ENCODE peak calls at places on chromosomes 6 and 20, in five cellular contexts. H is sigmoid colon, J is H1, Y is stomach, K is transverse colon. I is an unnamed sample.

GRCh38 chr6:142794424-142794823 is 150.6 kb downstream of the HIVEP2 start:
- DNase-seq in H (no peak), J (no peak), Y (no peak), K (no peak), I (no peak)

GRCh38 chr6:73309534-73309783 is 44.6 kb downstream of the DPPA5 start:
- DNase-seq in H (no peak), J (no peak), Y (no peak), K (no peak), I (no peak)

GRCh38 chr6:148760568-148761531 is 14.0 kb downstream of the UST start:
- DNase-seq in H (peak), J (no peak), Y (peak), K (peak), I (peak)

GRCh38 chr20:49028684-49029083 is 17.4 kb upstream of the CSE1L start:
- DNase-seq in H (no peak), J (no peak), Y (no peak), K (no peak), I (no peak)

GRCh38 chr6:95249176-95249575 is 328.2 kb upstream of the MANEA start:
- DNase-seq in H (no peak), J (no peak), Y (no peak), K (no peak), I (no peak)

GRCh38 chr6:70299456-70299855 is 3.4 kb downstream of the COL9A1 start:
- DNase-seq in H (no peak), J (no peak), Y (no peak), K (no peak), I (no peak)

GRCh38 chr6:149266659-149267058 is 50.9 kb upstream of the TAB2 start:
- DNase-seq in H (no peak), J (no peak), Y (no peak), K (no peak), I (no peak)

GRCh38 chr6:81696505-81696904 is 56.0 kb downstream of the TENT5A start:
- DNase-seq in H (no peak), J (no peak), Y (peak), K (no peak), I (no peak)

GRCh38 chr6:125950293-125950692 is 6.3 kb upstream of the HINT3 start:
- DNase-seq in H (no peak), J (no peak), Y (no peak), K (no peak), I (no peak)

GRCh38 chr20:49367113-49367512 is 89.3 kb upstream of the ZNFX1 start:
- DNase-seq in H (no peak), J (no peak), Y (no peak), K (no peak), I (no peak)

GRCh38 chr6:136550330-136551071 is at the start of gene MAP7:
- DNase-seq in H (peak), J (peak), Y (peak), K (peak), I (no peak)

GRCh38 chr6:27575594-27576361 is 102.9 kb upstream of the ZNF184 start:
- DNase-seq in H (no peak), J (no peak), Y (no peak), K (no peak), I (no peak)

GRCh38 chr20:45685896-45686295 is 15.9 kb upstream of the WFDC11 start:
- DNase-seq in H (no peak), J (peak), Y (no peak), K (no peak), I (no peak)

GRCh38 chr6:56655996-56656395 is 13.3 kb upstream of the DST start:
- DNase-seq in H (no peak), J (no peak), Y (no peak), K (no peak), I (no peak)

GRCh38 chr6:140538926-140539325 is 1164.5 kb upstream of the CITED2 start:
- DNase-seq in H (no peak), J (no peak), Y (no peak), K (no peak), I (no peak)

GRCh38 chr6:46655803-46656202 is 3.0 kb downstream of the SLC25A27 start:
- DNase-seq in H (no peak), J (no peak), Y (no peak), K (no peak), I (no peak)

GRCh38 chr20:53480913-53481312 is 112.7 kb downstream of the ZNF217 start:
- DNase-seq in H (no peak), J (no peak), Y (no peak), K (no peak), I (no peak)

GRCh38 chr6:134517863-134518262 is 200.0 kb upstream of the SGK1 start:
- DNase-seq in H (no peak), J (no peak), Y (no peak), K (no peak), I (no peak)

GRCh38 chr20:21971436-21971835 is 266.0 kb downstream of the PAX1 start:
- DNase-seq in H (no peak), J (no peak), Y (no peak), K (no peak), I (no peak)

GRCh38 chr20:63014287-63014686 is 7.5 kb upstream of the BHLHE23 start:
- DNase-seq in H (no peak), J (no peak), Y (no peak), K (no peak), I (no peak)

GRCh38 chr6:139713911-139714527 is 339.6 kb upstream of the CITED2 start:
- DNase-seq in H (no peak), J (no peak), Y (no peak), K (no peak), I (no peak)

GRCh38 chr6:145643760-145644159 is 91.6 kb downstream of the EPM2A start:
- DNase-seq in H (no peak), J (no peak), Y (no peak), K (no peak), I (no peak)

GRCh38 chr6:63372951-63373533 is 53.3 kb upstream of the LGSN start:
- DNase-seq in H (no peak), J (no peak), Y (no peak), K (no peak), I (no peak)

GRCh38 chr6:130620338-130620781 is 206.8 kb upstream of the SMLR1 start:
- DNase-seq in H (no peak), J (no peak), Y (no peak), K (no peak), I (no peak)

GRCh38 chr20:50450961-50451752 is 59.0 kb upstream of the PTPN1 start:
- DNase-seq in H (peak), J (no peak), Y (peak), K (peak), I (no peak)

GRCh38 chr6:82032444-82032843 is 215.1 kb downstream of the IBTK start:
- DNase-seq in H (no peak), J (no peak), Y (no peak), K (no peak), I (no peak)

GRCh38 chr20:8156603-8157079 is 24.6 kb downstream of the PLCB1 start:
- DNase-seq in H (no peak), J (no peak), Y (no peak), K (no peak), I (no peak)
- TF ChIP-seq EP300 in H (no peak), J (no peak), Y (no peak), K (no peak), I (no peak)

GRCh38 chr20:40863337-40863919 is 165.2 kb upstream of the TOP1 start:
- DNase-seq in H (no peak), J (no peak), Y (no peak), K (no peak), I (no peak)
- TF ChIP-seq POLR2A in H (no peak), J (no peak), Y (no peak), K (no peak), I (no peak)

DNA sequence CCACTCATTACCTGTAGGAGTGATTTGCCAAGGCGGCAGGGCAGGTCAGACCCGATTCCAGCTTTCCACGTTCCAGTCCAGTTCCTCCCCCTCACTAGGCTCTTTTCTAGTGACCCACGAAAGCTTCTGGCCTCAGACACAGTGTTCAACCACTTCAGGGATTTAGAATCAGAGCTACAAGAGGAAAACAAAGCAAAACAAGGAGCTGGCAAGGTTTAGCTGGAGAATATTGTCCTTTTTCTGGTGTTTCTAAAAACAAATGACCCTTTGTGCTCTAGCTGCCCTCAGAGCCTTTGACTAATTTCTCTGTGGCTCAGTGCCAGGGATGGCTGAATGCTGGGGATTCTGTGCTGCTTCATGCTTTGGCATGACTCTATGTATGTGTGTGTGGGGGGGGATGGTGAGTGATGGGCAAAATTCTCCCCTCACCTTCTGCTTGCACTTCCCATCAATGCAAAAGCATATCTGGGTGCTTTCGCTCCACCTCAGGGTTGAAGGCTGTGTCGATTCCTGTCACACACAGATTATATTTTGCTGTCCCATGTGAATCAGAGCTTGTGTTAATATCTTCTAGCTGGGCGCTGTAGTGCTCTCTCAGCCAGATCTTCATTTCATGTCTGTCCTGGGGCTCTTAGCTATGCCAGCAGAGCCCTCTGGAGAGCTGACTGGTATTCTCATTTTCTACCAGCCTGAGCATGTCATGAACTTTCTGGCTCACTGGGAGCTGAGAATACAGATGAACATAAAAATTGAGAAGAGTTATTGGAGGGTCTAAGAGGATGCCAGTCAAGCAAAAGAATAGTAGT is 19.3 kb upstream of the NEDD9 start:
- DNase-seq in H (peak), J (no peak), Y (peak), K (peak), I (no peak)
- TF ChIP-seq EP300 in H (no peak), J (no peak), Y (no peak), K (no peak), I (no peak)

DNA sequence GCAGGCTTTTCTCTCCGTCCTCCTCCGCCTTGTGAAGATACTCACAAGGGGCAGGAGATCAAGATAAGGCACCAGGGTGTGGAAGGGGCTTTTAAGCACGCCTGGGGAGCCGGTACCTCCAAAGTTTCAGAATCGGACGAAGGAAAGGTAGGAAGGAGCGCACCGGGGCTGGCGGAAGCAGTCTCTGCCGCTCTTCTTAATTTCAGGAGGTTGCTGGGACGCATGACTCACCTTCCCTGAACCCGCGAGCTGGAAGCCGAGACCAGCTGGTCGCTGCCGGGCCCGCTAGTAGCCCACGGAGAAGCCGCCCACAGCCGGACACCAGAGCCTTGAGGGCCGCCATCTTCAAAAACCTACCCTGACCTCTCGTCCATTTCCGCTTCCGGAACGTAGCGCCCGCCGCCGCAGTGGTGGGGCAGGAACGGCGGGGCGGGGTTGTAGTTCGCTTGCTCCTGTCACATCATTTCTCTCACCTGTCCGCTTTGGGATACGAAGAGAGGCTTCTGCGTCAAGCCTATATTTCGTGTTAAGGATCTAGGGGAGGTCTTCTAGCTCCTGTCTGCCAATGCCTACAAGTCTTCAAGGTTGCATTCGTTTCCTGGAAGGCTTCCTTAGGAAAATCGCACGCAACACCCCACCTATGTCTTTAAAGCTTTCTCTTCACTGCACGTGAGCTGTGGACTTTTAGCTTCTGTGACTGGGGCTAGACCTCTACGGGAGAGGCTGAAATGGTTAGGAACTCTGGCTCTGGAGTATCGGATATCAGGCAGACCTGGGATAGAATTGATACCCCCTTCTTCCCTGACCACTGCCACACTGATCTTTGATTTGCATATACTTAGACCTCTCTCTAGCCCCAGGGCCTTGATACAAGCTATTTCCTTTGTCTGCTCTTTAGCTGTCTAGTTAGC is at the start of gene MRPS18A:
- DNase-seq in H (peak), J (no peak), Y (peak), K (peak), I (peak)
- TF ChIP-seq POLR2A in H (peak), J (no peak), Y (no peak), K (peak), I (peak)

GRCh38 chr6:34696739-34697543 is at the start of gene ILRUN:
- DNase-seq in H (peak), J (peak), Y (peak), K (peak), I (peak)
- TF ChIP-seq EP300 in H (no peak), J (no peak), Y (peak), K (no peak), I (no peak)

DNA sequence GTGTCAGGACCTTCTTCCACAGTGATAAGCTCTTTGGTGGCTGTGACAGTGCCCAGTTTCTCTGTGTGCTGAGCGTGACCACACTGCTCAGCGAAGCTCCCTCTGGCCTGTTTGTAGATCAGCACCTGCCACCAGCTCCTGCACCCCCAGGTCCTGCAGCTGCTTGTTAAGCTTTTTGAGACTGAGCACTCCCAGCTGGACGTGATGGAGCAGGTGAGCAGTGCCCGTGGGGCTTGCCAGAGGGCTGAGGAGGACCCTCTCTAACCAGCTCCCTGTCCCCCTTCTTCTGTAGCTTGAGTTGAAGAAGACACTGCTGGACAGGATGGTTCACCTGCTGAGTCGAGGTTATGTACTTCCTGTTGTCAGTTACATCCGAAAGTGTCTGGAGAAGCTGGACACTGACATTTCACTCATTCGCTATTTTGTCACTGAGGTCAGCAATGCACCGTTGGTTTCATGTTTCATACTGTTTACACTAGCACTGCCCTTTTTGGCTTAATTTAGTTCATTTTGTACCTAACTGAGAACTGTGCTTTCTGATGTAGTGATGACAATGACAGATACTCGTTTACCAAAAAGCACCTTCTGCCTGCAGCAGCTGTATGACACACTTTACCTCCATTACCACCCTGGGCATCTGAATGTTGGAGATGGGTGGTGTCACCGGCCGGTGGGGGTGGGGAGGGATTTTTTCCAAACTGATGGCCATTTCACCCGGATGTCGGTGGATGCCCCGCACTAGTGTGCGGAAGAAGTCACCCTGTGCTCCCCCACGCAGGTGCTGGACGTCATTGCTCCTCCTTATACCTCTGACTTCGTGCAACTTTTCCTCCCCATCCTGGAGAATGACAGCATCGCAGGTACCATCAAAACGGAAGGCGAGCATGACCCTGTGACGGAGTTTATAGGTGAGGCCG is 12.5 kb downstream of the NELFCD start:
- DNase-seq in H (peak), J (no peak), Y (no peak), K (no peak), I (no peak)
- TF ChIP-seq POLR2A in H (no peak), J (no peak), Y (no peak), K (no peak), I (no peak)

GRCh38 chr20:44406572-44407100 is 51.1 kb downstream of the HNF4A start:
- DNase-seq in H (no peak), J (no peak), Y (no peak), K (peak), I (no peak)

GRCh38 chr20:44409132-44409600 is 53.7 kb downstream of the HNF4A start:
- DNase-seq in H (no peak), J (no peak), Y (no peak), K (no peak), I (no peak)

GRCh38 chr20:44405785-44406571 is 50.5 kb downstream of the HNF4A start:
- DNase-seq in H (no peak), J (no peak), Y (no peak), K (no peak), I (no peak)

GRCh38 chr20:44405246-44405645 is 49.7 kb downstream of the HNF4A start:
- DNase-seq in H (no peak), J (no peak), Y (no peak), K (no peak), I (no peak)

GRCh38 chr20:44407402-44408184 is 52.1 kb downstream of the HNF4A start:
- DNase-seq in H (no peak), J (no peak), Y (peak), K (peak), I (no peak)
- TF ChIP-seq EP300 in H (no peak), J (no peak), Y (no peak), K (no peak), I (no peak)

DNA sequence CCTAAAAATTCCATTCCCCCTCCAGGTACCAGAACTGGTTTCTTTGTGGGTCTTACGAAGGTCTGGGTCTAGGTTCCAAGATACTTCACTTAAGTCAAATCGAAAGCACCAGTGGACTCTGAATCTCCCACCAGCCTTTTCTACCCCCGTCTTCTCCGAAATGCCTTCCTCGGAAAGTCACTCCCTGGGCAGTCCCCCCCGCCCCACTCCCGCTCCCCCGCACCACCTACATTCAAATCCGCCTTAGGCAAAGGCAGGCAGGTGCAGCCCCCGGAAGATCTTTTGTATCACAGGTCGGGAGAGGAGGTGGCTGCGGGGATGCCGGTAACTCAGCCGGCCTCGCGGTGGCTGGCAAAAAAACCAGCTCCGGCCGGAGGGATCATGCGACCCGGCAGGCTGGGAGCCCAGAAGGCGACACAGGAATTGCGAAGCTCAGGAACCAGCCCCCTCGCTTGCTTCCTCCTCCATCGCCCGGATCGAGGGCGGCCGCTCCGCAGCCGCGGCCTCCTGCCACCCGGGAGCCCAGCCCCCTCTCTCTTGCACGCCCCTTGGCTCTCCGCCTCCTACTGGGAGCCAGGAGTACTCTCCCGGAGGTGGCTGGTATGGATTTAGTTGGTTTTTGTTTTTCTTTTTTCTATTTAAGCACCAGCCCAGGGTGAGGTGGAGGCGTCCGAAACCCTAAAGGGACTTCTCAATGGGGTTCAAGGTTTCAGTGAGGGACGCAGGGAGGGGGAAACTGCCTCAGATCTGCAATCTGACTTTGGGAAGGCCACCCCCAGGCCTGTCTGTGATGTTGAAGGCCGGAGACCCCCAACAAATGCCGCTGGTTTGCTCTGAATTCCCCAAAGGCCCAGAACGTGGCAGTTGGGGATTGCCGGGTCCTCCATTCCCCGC is at the start of gene BCL2L1:
- DNase-seq in H (peak), J (no peak), Y (peak), K (peak), I (peak)
- TF ChIP-seq POLR2A in H (peak), J (peak), Y (peak), K (peak), I (peak)